ENCODE peak calls at places on chromosomes 2 and 18, in nine cellular contexts. One of them, this sample, is unnamed.

GRCh38 chr18:55839350-55839749 is 251.4 kb upstream of the TCF4 start:
- DNase-seq in GM19239: no peak
- DNase-seq in HCT116: no peak
- DNase-seq in AG04450: no peak
- DNase-seq in T-helper 1 cell: no peak
- DNase-seq in NCI-H748 treated with DMSO at 0.1 percent for 48 hours: no peak
- DNase-seq in activated CD8-positive, alpha-beta memory T cell treated with anti-CD3 and anti-CD28 coated beads for 1 hour: no peak
- DNase-seq in occipital lobe: no peak
- DNase-seq in activated T-cell treated with anti-CD3 and anti-CD28 coated beads for 24 hours: no peak
- DNase-seq in this sample: no peak

GRCh38 chr18:11020867-11021414 is 128.4 kb downstream of the PIEZO2 start:
- DNase-seq in GM19239: no peak
- DNase-seq in HCT116: no peak
- DNase-seq in AG04450: no peak
- DNase-seq in T-helper 1 cell: no peak
- DNase-seq in NCI-H748 treated with DMSO at 0.1 percent for 48 hours: no peak
- DNase-seq in activated CD8-positive, alpha-beta memory T cell treated with anti-CD3 and anti-CD28 coated beads for 1 hour: no peak
- DNase-seq in occipital lobe: no peak
- DNase-seq in activated T-cell treated with anti-CD3 and anti-CD28 coated beads for 24 hours: no peak
- DNase-seq in this sample: no peak

GRCh38 chr2:166240387-166241313 is 112.8 kb upstream of the SCN1A start:
- DNase-seq in GM19239: no peak
- DNase-seq in HCT116: no peak
- DNase-seq in AG04450: no peak
- DNase-seq in T-helper 1 cell: no peak
- DNase-seq in NCI-H748 treated with DMSO at 0.1 percent for 48 hours: no peak
- DNase-seq in activated CD8-positive, alpha-beta memory T cell treated with anti-CD3 and anti-CD28 coated beads for 1 hour: no peak
- DNase-seq in occipital lobe: no peak
- DNase-seq in activated T-cell treated with anti-CD3 and anti-CD28 coated beads for 24 hours: no peak
- DNase-seq in this sample: no peak

GRCh38 chr2:119859528-119859927 is 99.8 kb downstream of the PTPN4 start:
- DNase-seq in GM19239: no peak
- DNase-seq in HCT116: no peak
- DNase-seq in AG04450: no peak
- DNase-seq in T-helper 1 cell: no peak
- DNase-seq in NCI-H748 treated with DMSO at 0.1 percent for 48 hours: no peak
- DNase-seq in activated CD8-positive, alpha-beta memory T cell treated with anti-CD3 and anti-CD28 coated beads for 1 hour: no peak
- DNase-seq in occipital lobe: no peak
- DNase-seq in activated T-cell treated with anti-CD3 and anti-CD28 coated beads for 24 hours: no peak
- DNase-seq in this sample: no peak

GRCh38 chr2:29430382-29431112 is 315.3 kb downstream of the CLIP4 start:
- DNase-seq in GM19239: no peak
- DNase-seq in HCT116: no peak
- DNase-seq in AG04450: no peak
- DNase-seq in T-helper 1 cell: no peak
- DNase-seq in NCI-H748 treated with DMSO at 0.1 percent for 48 hours: no peak
- DNase-seq in activated CD8-positive, alpha-beta memory T cell treated with anti-CD3 and anti-CD28 coated beads for 1 hour: no peak
- DNase-seq in occipital lobe: no peak
- DNase-seq in activated T-cell treated with anti-CD3 and anti-CD28 coated beads for 24 hours: no peak
- DNase-seq in this sample: no peak

GRCh38 chr2:3712424-3712823 is 9.0 kb downstream of the DCDC2C start:
- DNase-seq in GM19239: no peak
- DNase-seq in HCT116: no peak
- DNase-seq in AG04450: no peak
- DNase-seq in T-helper 1 cell: no peak
- DNase-seq in NCI-H748 treated with DMSO at 0.1 percent for 48 hours: no peak
- DNase-seq in activated CD8-positive, alpha-beta memory T cell treated with anti-CD3 and anti-CD28 coated beads for 1 hour: no peak
- DNase-seq in occipital lobe: no peak
- DNase-seq in activated T-cell treated with anti-CD3 and anti-CD28 coated beads for 24 hours: no peak
- DNase-seq in this sample: no peak

GRCh38 chr2:210768329-210768910 is 212.0 kb downstream of the CPS1 start:
- DNase-seq in GM19239: no peak
- DNase-seq in HCT116: no peak
- DNase-seq in AG04450: no peak
- DNase-seq in T-helper 1 cell: no peak
- DNase-seq in NCI-H748 treated with DMSO at 0.1 percent for 48 hours: peak
- DNase-seq in activated CD8-positive, alpha-beta memory T cell treated with anti-CD3 and anti-CD28 coated beads for 1 hour: no peak
- DNase-seq in occipital lobe: no peak
- DNase-seq in activated T-cell treated with anti-CD3 and anti-CD28 coated beads for 24 hours: no peak
- DNase-seq in this sample: no peak

GRCh38 chr18:11885278-11885991 is 22.7 kb downstream of the MPPE1 start:
- DNase-seq in GM19239: no peak
- DNase-seq in HCT116: no peak
- DNase-seq in AG04450: no peak
- DNase-seq in T-helper 1 cell: no peak
- DNase-seq in NCI-H748 treated with DMSO at 0.1 percent for 48 hours: no peak
- DNase-seq in activated CD8-positive, alpha-beta memory T cell treated with anti-CD3 and anti-CD28 coated beads for 1 hour: no peak
- DNase-seq in occipital lobe: no peak
- DNase-seq in activated T-cell treated with anti-CD3 and anti-CD28 coated beads for 24 hours: no peak
- DNase-seq in this sample: peak

GRCh38 chr18:778194-779007 is 33.6 kb downstream of the YES1 start:
- DNase-seq in GM19239: no peak
- DNase-seq in HCT116: no peak
- DNase-seq in AG04450: no peak
- DNase-seq in T-helper 1 cell: no peak
- DNase-seq in NCI-H748 treated with DMSO at 0.1 percent for 48 hours: no peak
- DNase-seq in activated CD8-positive, alpha-beta memory T cell treated with anti-CD3 and anti-CD28 coated beads for 1 hour: no peak
- DNase-seq in occipital lobe: no peak
- DNase-seq in activated T-cell treated with anti-CD3 and anti-CD28 coated beads for 24 hours: no peak
- DNase-seq in this sample: no peak

GRCh38 chr2:196225213-196225612 is 53.8 kb upstream of the STK17B start:
- DNase-seq in GM19239: no peak
- DNase-seq in HCT116: no peak
- DNase-seq in AG04450: no peak
- DNase-seq in T-helper 1 cell: no peak
- DNase-seq in NCI-H748 treated with DMSO at 0.1 percent for 48 hours: no peak
- DNase-seq in activated CD8-positive, alpha-beta memory T cell treated with anti-CD3 and anti-CD28 coated beads for 1 hour: no peak
- DNase-seq in occipital lobe: no peak
- DNase-seq in activated T-cell treated with anti-CD3 and anti-CD28 coated beads for 24 hours: no peak
- DNase-seq in this sample: no peak

GRCh38 chr18:57154389-57154788 is 7.5 kb downstream of the BOD1L2 start:
- DNase-seq in GM19239: no peak
- DNase-seq in HCT116: no peak
- DNase-seq in AG04450: no peak
- DNase-seq in T-helper 1 cell: no peak
- DNase-seq in NCI-H748 treated with DMSO at 0.1 percent for 48 hours: no peak
- DNase-seq in activated CD8-positive, alpha-beta memory T cell treated with anti-CD3 and anti-CD28 coated beads for 1 hour: no peak
- DNase-seq in occipital lobe: no peak
- DNase-seq in activated T-cell treated with anti-CD3 and anti-CD28 coated beads for 24 hours: no peak
- DNase-seq in this sample: no peak

GRCh38 chr2:237307495-237307894 is 106.5 kb downstream of the COL6A3 start:
- DNase-seq in GM19239: no peak
- DNase-seq in HCT116: no peak
- DNase-seq in AG04450: no peak
- DNase-seq in T-helper 1 cell: no peak
- DNase-seq in NCI-H748 treated with DMSO at 0.1 percent for 48 hours: no peak
- DNase-seq in activated CD8-positive, alpha-beta memory T cell treated with anti-CD3 and anti-CD28 coated beads for 1 hour: no peak
- DNase-seq in occipital lobe: no peak
- DNase-seq in activated T-cell treated with anti-CD3 and anti-CD28 coated beads for 24 hours: no peak
- DNase-seq in this sample: no peak

GRCh38 chr2:225103737-225104141 is 61.5 kb upstream of the DOCK10 start:
- DNase-seq in GM19239: no peak
- DNase-seq in HCT116: no peak
- DNase-seq in AG04450: no peak
- DNase-seq in T-helper 1 cell: no peak
- DNase-seq in NCI-H748 treated with DMSO at 0.1 percent for 48 hours: no peak
- DNase-seq in activated CD8-positive, alpha-beta memory T cell treated with anti-CD3 and anti-CD28 coated beads for 1 hour: no peak
- DNase-seq in occipital lobe: no peak
- DNase-seq in activated T-cell treated with anti-CD3 and anti-CD28 coated beads for 24 hours: no peak
- DNase-seq in this sample: no peak

GRCh38 chr18:48719388-48719787 is 180.6 kb downstream of the CTIF start:
- DNase-seq in GM19239: no peak
- DNase-seq in HCT116: no peak
- DNase-seq in AG04450: no peak
- DNase-seq in T-helper 1 cell: no peak
- DNase-seq in NCI-H748 treated with DMSO at 0.1 percent for 48 hours: no peak
- DNase-seq in activated CD8-positive, alpha-beta memory T cell treated with anti-CD3 and anti-CD28 coated beads for 1 hour: no peak
- DNase-seq in occipital lobe: no peak
- DNase-seq in activated T-cell treated with anti-CD3 and anti-CD28 coated beads for 24 hours: no peak
- DNase-seq in this sample: no peak